ENCODE peak calls at places on chromosome 15, in eight cellular contexts. One of them, this sample, is unnamed.

GRCh38 chr15:69472046-69472445 is 19.4 kb downstream of the RPLP1 start:
- DNase-seq in lower leg skin: peak; percentile 56
- DNase-seq in A549: no peak
- DNase-seq in HCT116: no peak
- DNase-seq in right lobe of liver: no peak
- DNase-seq in heart left ventricle: no peak
- DNase-seq in GM12892: no peak
- DNase-seq in endothelial cell of umbilical vein: no peak
- DNase-seq in this sample: no peak

GRCh38 chr15:85880501-85881190 is 85.9 kb upstream of the KLHL25 start:
- DNase-seq in endothelial cell of umbilical vein: no peak
- DNase-seq in heart left ventricle: no peak
- DNase-seq in right lobe of liver: no peak
- DNase-seq in A549: no peak
- DNase-seq in GM12892: no peak
- DNase-seq in lower leg skin: no peak
- DNase-seq in HCT116: no peak
- DNase-seq in this sample: no peak

GRCh38 chr15:93321881-93322282 is 232.9 kb upstream of the RGMA start:
- DNase-seq in lower leg skin: peak; percentile 79
- DNase-seq in GM12892: no peak
- DNase-seq in HCT116: no peak
- DNase-seq in endothelial cell of umbilical vein: no peak
- DNase-seq in right lobe of liver: no peak
- DNase-seq in heart left ventricle: no peak
- DNase-seq in A549: no peak
- DNase-seq in this sample: no peak

GRCh38 chr15:20340331-20340811 is 201.2 kb downstream of the GOLGA6L6 start:
- DNase-seq in right lobe of liver: peak; percentile 97
- DNase-seq in HCT116: no peak
- DNase-seq in heart left ventricle: peak; percentile 78
- DNase-seq in GM12892: no peak
- DNase-seq in A549: peak; percentile 22
- DNase-seq in lower leg skin: peak; percentile 93
- DNase-seq in endothelial cell of umbilical vein: peak; percentile 2
- DNase-seq in this sample: no peak

GRCh38 chr15:94383041-94383440 is 151.7 kb downstream of the MCTP2 start:
- DNase-seq in GM12892: no peak
- DNase-seq in HCT116: no peak
- DNase-seq in right lobe of liver: no peak
- DNase-seq in lower leg skin: no peak
- DNase-seq in endothelial cell of umbilical vein: no peak
- DNase-seq in heart left ventricle: no peak
- DNase-seq in A549: no peak
- DNase-seq in this sample: no peak

GRCh38 chr15:89426500-89426899 is 69.9 kb downstream of the RHCG start:
- DNase-seq in endothelial cell of umbilical vein: no peak
- DNase-seq in right lobe of liver: no peak
- DNase-seq in GM12892: no peak
- DNase-seq in HCT116: no peak
- DNase-seq in heart left ventricle: no peak
- DNase-seq in lower leg skin: no peak
- DNase-seq in A549: no peak
- DNase-seq in this sample: no peak

GRCh38 chr15:99692825-99693224 is 40.4 kb downstream of the LYSMD4 start:
- DNase-seq in A549: no peak
- DNase-seq in heart left ventricle: no peak
- DNase-seq in endothelial cell of umbilical vein: no peak
- DNase-seq in GM12892: no peak
- DNase-seq in right lobe of liver: no peak
- DNase-seq in lower leg skin: no peak
- DNase-seq in HCT116: no peak
- DNase-seq in this sample: no peak

GRCh38 chr15:93034512-93034911 is 54.5 kb downstream of the RGMA start:
- DNase-seq in heart left ventricle: no peak
- DNase-seq in lower leg skin: no peak
- DNase-seq in A549: no peak
- DNase-seq in GM12892: no peak
- DNase-seq in right lobe of liver: peak; percentile 26
- DNase-seq in HCT116: no peak
- DNase-seq in endothelial cell of umbilical vein: no peak
- DNase-seq in this sample: no peak

GRCh38 chr15:89783111-89783860 is 7.2 kb downstream of the MESP2 start:
- DNase-seq in endothelial cell of umbilical vein: no peak
- DNase-seq in A549: no peak
- DNase-seq in heart left ventricle: no peak
- DNase-seq in HCT116: no peak
- DNase-seq in GM12892: no peak
- DNase-seq in right lobe of liver: no peak
- DNase-seq in lower leg skin: no peak
- DNase-seq in this sample: no peak

GRCh38 chr15:29698030-29698701 is 124.1 kb downstream of the TJP1 start:
- DNase-seq in endothelial cell of umbilical vein: peak; percentile 90
- DNase-seq in right lobe of liver: no peak
- DNase-seq in heart left ventricle: no peak
- DNase-seq in lower leg skin: no peak
- DNase-seq in GM12892: no peak
- DNase-seq in A549: peak; percentile 96
- DNase-seq in HCT116: peak; percentile 68
- DNase-seq in this sample: no peak

GRCh38 chr15:44009056-44009455 is 182.3 kb downstream of the WDR76 start:
- DNase-seq in heart left ventricle: no peak
- DNase-seq in lower leg skin: no peak
- DNase-seq in endothelial cell of umbilical vein: peak; percentile 40
- DNase-seq in right lobe of liver: no peak
- DNase-seq in HCT116: peak; percentile 73
- DNase-seq in GM12892: no peak
- DNase-seq in A549: peak; percentile 22
- DNase-seq in this sample: no peak

GRCh38 chr15:20358781-20359414 is 182.7 kb downstream of the GOLGA6L6 start:
- DNase-seq in right lobe of liver: no peak
- DNase-seq in lower leg skin: peak; percentile 82
- DNase-seq in HCT116: no peak
- DNase-seq in heart left ventricle: no peak
- DNase-seq in A549: peak; percentile 10
- DNase-seq in GM12892: no peak
- DNase-seq in endothelial cell of umbilical vein: no peak
- DNase-seq in this sample: no peak

GRCh38 chr15:96171271-96171739 is 159.2 kb upstream of the NR2F2 start:
- DNase-seq in right lobe of liver: peak; percentile 66
- DNase-seq in A549: peak; percentile 78
- DNase-seq in heart left ventricle: no peak
- DNase-seq in HCT116: no peak
- DNase-seq in endothelial cell of umbilical vein: no peak
- DNase-seq in lower leg skin: no peak
- DNase-seq in GM12892: no peak
- DNase-seq in this sample: no peak

GRCh38 chr15:90099868-90100854 is 2.1 kb downstream of the IDH2 start:
- DNase-seq in endothelial cell of umbilical vein: no peak
- DNase-seq in GM12892: no peak
- DNase-seq in lower leg skin: peak; percentile 87
- DNase-seq in A549: no peak
- DNase-seq in heart left ventricle: peak; percentile 69
- DNase-seq in right lobe of liver: peak; percentile 84
- DNase-seq in HCT116: no peak
- DNase-seq in this sample: peak; percentile 64

GRCh38 chr15:63752075-63752684 is 81.6 kb downstream of the HERC1 start:
- DNase-seq in endothelial cell of umbilical vein: peak; percentile 78
- DNase-seq in lower leg skin: no peak
- DNase-seq in A549: peak; percentile 76
- DNase-seq in heart left ventricle: no peak
- DNase-seq in HCT116: peak; percentile 60
- DNase-seq in GM12892: no peak
- DNase-seq in right lobe of liver: no peak
- DNase-seq in this sample: peak; percentile 25

GRCh38 chr15:60179786-60180391 is 175.8 kb downstream of the FOXB1 start:
- DNase-seq in right lobe of liver: no peak
- DNase-seq in GM12892: no peak
- DNase-seq in heart left ventricle: no peak
- DNase-seq in HCT116: peak; percentile 16
- DNase-seq in endothelial cell of umbilical vein: peak; percentile 44
- DNase-seq in A549: peak; percentile 60
- DNase-seq in lower leg skin: no peak
- DNase-seq in this sample: peak; percentile 12

GRCh38 chr15:88995449-88995848 is 82.3 kb upstream of the MFGE8 start:
- DNase-seq in GM12892: no peak
- DNase-seq in HCT116: no peak
- DNase-seq in lower leg skin: peak; percentile 29
- DNase-seq in right lobe of liver: no peak
- DNase-seq in endothelial cell of umbilical vein: no peak
- DNase-seq in heart left ventricle: no peak
- DNase-seq in A549: peak; percentile 60
- DNase-seq in this sample: no peak

GRCh38 chr15:80620931-80621330 is 74.2 kb upstream of the ABHD17C start:
- DNase-seq in endothelial cell of umbilical vein: peak; percentile 82
- DNase-seq in A549: no peak
- DNase-seq in heart left ventricle: no peak
- DNase-seq in GM12892: no peak
- DNase-seq in lower leg skin: no peak
- DNase-seq in HCT116: no peak
- DNase-seq in right lobe of liver: no peak
- DNase-seq in this sample: no peak

GRCh38 chr15:59303641-59304433 is 68.8 kb downstream of the MYO1E start:
- DNase-seq in GM12892: no peak
- DNase-seq in HCT116: no peak
- DNase-seq in lower leg skin: peak; percentile 53
- DNase-seq in right lobe of liver: no peak
- DNase-seq in A549: peak; percentile 78
- DNase-seq in endothelial cell of umbilical vein: no peak
- DNase-seq in heart left ventricle: no peak
- DNase-seq in this sample: no peak

GRCh38 chr15:89370120-89371077 is 35.8 kb upstream of the POLG start:
- DNase-seq in endothelial cell of umbilical vein: no peak
- DNase-seq in HCT116: no peak
- DNase-seq in right lobe of liver: no peak
- DNase-seq in GM12892: no peak
- DNase-seq in A549: no peak
- DNase-seq in heart left ventricle: no peak
- DNase-seq in lower leg skin: no peak
- DNase-seq in this sample: no peak

GRCh38 chr15:38818156-38818745 is 253.6 kb upstream of the RASGRP1 start:
- DNase-seq in GM12892: no peak
- DNase-seq in HCT116: no peak
- DNase-seq in right lobe of liver: no peak
- DNase-seq in A549: no peak
- DNase-seq in heart left ventricle: no peak
- DNase-seq in endothelial cell of umbilical vein: no peak
- DNase-seq in lower leg skin: no peak
- DNase-seq in this sample: no peak

GRCh38 chr15:96515391-96515790 is 184.9 kb downstream of the NR2F2 start:
- DNase-seq in lower leg skin: no peak
- DNase-seq in endothelial cell of umbilical vein: no peak
- DNase-seq in GM12892: no peak
- DNase-seq in heart left ventricle: no peak
- DNase-seq in A549: no peak
- DNase-seq in HCT116: no peak
- DNase-seq in right lobe of liver: no peak
- DNase-seq in this sample: no peak

DNA sequence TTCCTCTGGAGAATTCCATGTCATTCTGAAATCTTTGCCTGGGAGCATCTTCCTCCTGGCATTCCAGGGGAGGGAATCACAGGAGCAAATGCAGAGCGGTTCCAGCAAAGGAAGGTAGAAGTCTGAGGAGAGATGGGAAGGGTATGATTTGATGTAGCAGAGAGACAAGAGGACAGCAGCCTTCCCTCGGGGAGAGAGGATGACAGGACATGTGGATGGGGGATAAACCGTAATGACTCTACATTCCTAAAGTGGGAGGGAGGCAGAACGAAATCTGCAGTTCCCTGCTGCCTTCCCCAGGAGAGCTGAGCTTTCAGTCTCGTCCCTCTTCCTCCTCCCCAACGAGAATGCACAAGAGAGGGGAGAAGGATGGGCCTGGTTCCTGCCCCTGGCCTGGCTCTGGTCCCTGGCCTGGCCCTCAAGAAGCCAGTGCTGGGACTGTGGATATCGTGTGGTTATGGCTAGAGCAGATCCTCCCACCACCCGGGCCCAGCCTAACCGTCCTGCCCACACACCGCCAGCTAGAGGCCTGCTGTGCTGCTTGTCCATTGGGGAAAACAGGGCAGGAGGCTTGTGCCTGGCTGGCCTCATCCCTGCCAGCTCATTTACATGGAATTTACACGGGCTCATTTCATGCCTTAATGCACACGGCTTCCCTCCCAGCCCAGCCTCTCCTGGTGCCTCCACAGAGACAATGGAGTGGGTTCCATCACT is 26.6 kb downstream of the SEMA7A start:
- DNase-seq in heart left ventricle: no peak
- DNase-seq in right lobe of liver: no peak
- DNase-seq in HCT116: no peak
- DNase-seq in A549: peak; percentile 21
- DNase-seq in lower leg skin: no peak
- DNase-seq in endothelial cell of umbilical vein: no peak
- DNase-seq in GM12892: peak; percentile 47
- DNase-seq in this sample: no peak
- TF ChIP-seq POLR2A in heart left ventricle: no peak
- TF ChIP-seq POLR2A in right lobe of liver: no peak
- TF ChIP-seq POLR2A in HCT116: no peak
- TF ChIP-seq POLR2A in A549: no peak
- TF ChIP-seq POLR2A in lower leg skin: no peak
- TF ChIP-seq POLR2A in endothelial cell of umbilical vein: no peak
- TF ChIP-seq POLR2A in GM12892: no peak
- TF ChIP-seq POLR2A in this sample: no peak

DNA sequence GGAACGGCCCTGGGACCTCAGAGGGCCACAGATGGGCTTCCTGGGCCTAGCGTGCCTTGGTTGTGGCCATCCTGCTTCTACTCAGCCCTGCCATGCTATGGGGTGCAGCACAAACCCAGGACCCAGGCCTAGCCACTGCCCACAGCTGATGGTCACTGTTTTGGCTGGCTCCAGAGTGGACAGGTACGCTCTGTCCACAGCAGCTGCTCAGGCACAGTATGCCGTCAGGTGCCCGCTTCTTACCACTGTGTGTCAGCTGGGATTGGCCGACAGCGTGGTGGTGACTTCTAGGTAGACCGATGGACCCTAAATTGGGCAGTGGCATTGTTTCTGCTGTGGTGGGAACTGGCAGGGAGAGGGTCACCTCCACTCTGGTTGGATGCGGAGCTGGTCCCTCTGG is 47.3 kb downstream of the KLF13 start:
- DNase-seq in HCT116: no peak
- DNase-seq in right lobe of liver: no peak
- DNase-seq in heart left ventricle: no peak
- DNase-seq in GM12892: no peak
- DNase-seq in endothelial cell of umbilical vein: no peak
- DNase-seq in lower leg skin: no peak
- DNase-seq in A549: no peak
- DNase-seq in this sample: no peak
- TF ChIP-seq POLR2A in HCT116: no peak
- TF ChIP-seq POLR2A in right lobe of liver: no peak
- TF ChIP-seq POLR2A in heart left ventricle: no peak
- TF ChIP-seq POLR2A in GM12892: no peak
- TF ChIP-seq POLR2A in endothelial cell of umbilical vein: no peak
- TF ChIP-seq POLR2A in lower leg skin: no peak
- TF ChIP-seq POLR2A in A549: no peak
- TF ChIP-seq POLR2A in this sample: no peak

GRCh38 chr15:26323564-26323963 is 449.3 kb downstream of the GABRB3 start:
- DNase-seq in lower leg skin: no peak
- DNase-seq in HCT116: no peak
- DNase-seq in endothelial cell of umbilical vein: no peak
- DNase-seq in right lobe of liver: no peak
- DNase-seq in heart left ventricle: no peak
- DNase-seq in A549: no peak
- DNase-seq in GM12892: no peak
- DNase-seq in this sample: no peak
- TF ChIP-seq POLR2A in lower leg skin: no peak
- TF ChIP-seq POLR2A in HCT116: no peak
- TF ChIP-seq POLR2A in endothelial cell of umbilical vein: no peak
- TF ChIP-seq POLR2A in right lobe of liver: no peak
- TF ChIP-seq POLR2A in heart left ventricle: no peak
- TF ChIP-seq POLR2A in A549: no peak
- TF ChIP-seq POLR2A in GM12892: no peak
- TF ChIP-seq POLR2A in this sample: no peak

GRCh38 chr15:70789213-70789612 is 25.9 kb upstream of the UACA start:
- DNase-seq in HCT116: no peak
- DNase-seq in endothelial cell of umbilical vein: no peak
- DNase-seq in right lobe of liver: peak; percentile 5
- DNase-seq in A549: peak; percentile 68
- DNase-seq in heart left ventricle: no peak
- DNase-seq in GM12892: no peak
- DNase-seq in lower leg skin: no peak
- DNase-seq in this sample: peak; percentile 25
- TF ChIP-seq POLR2A in HCT116: no peak
- TF ChIP-seq POLR2A in endothelial cell of umbilical vein: no peak
- TF ChIP-seq POLR2A in right lobe of liver: no peak
- TF ChIP-seq POLR2A in A549: no peak
- TF ChIP-seq POLR2A in heart left ventricle: no peak
- TF ChIP-seq POLR2A in GM12892: no peak
- TF ChIP-seq POLR2A in lower leg skin: no peak
- TF ChIP-seq POLR2A in this sample: no peak